ENCODE peak calls at places on chromosome 1, in seven cellular contexts. F, M, H, I, V, G and T are unnamed samples.

GRCh38 chr1:174795806-174796205 is 203.9 kb upstream of the CACYBP start:
- DNase-seq in M (no peak), G (no peak), H (no peak), I (peak; percentile 65), F (no peak), V (no peak), T (peak; percentile 39)

GRCh38 chr1:83593073-83593472 is 405.9 kb downstream of the TTLL7 start:
- DNase-seq in I (no peak), G (no peak), H (no peak), V (no peak), M (no peak), F (no peak), T (no peak)

GRCh38 chr1:212355230-212355969 is 59.3 kb downstream of the PACC1 start:
- DNase-seq in G (no peak), M (no peak), F (no peak), H (no peak), I (no peak), V (no peak), T (no peak)

GRCh38 chr1:109944541-109944940 is 33.9 kb downstream of the CSF1 start:
- DNase-seq in G (no peak), V (no peak), M (no peak), F (no peak), I (no peak), H (no peak), T (no peak)

GRCh38 chr1:160256396-160257046 is 5.8 kb downstream of the DCAF8 start:
- DNase-seq in F (no peak), M (no peak), V (no peak), G (no peak), H (no peak), I (peak; percentile 55), T (no peak)

GRCh38 chr1:95013948-95014574 is 58.7 kb downstream of the ALG14 start:
- DNase-seq in I (no peak), H (no peak), V (peak; percentile 58), M (no peak), F (no peak), G (no peak), T (no peak)

GRCh38 chr1:230243583-230244377 is 176.7 kb downstream of the GALNT2 start:
- DNase-seq in V (no peak), G (no peak), H (no peak), I (no peak), F (no peak), M (no peak), T (no peak)

GRCh38 chr1:174875306-174875705 is 124.4 kb upstream of the CACYBP start:
- DNase-seq in F (no peak), I (no peak), H (no peak), V (peak; percentile 94), M (no peak), G (peak; percentile 97), T (no peak)

GRCh38 chr1:172977296-172978027 is 73.3 kb downstream of the TNFSF18 start:
- DNase-seq in V (no peak), I (no peak), M (no peak), G (no peak), F (no peak), H (no peak), T (no peak)

GRCh38 chr1:28370220-28371010 is 875 bp downstream of the PHACTR4 start:
- DNase-seq in G (no peak), I (peak; percentile 39), H (no peak), V (peak; percentile 20), F (peak; percentile 42), M (no peak), T (peak; percentile 34)

GRCh38 chr1:65791396-65791795 is 1.3 kb upstream of the PDE4B start:
- DNase-seq in F (no peak), M (no peak), G (no peak), V (no peak), I (no peak), H (no peak), T (no peak)